ENCODE peak calls at places on chromosomes 5 and 9, in four cellular contexts. K is IMR-90, G is endothelial cell of umbilical vein, M is K562. N is an unnamed sample. For H3K9me1, the result is how much of the 10 kb centered on the place peaks cover.

GRCh38 chr5:134114886-134115805 is 665 bp downstream of the TCF7 start:
- DNase-seq in K (no peak), G (no peak), M (peak), N (no peak)

GRCh38 chr5:161084108-161084507 is 232.1 kb upstream of the ATP10B start:
- DNase-seq in K (no peak), G (no peak), M (no peak), N (no peak)

GRCh38 chr5:82388186-82388585 is 110.0 kb upstream of the RPS23 start:
- DNase-seq in G (no peak), K (peak), M (no peak), N (no peak)

GRCh38 chr5:53472279-53472678 is 8.2 kb upstream of the FST start:
- DNase-seq in M (no peak), K (no peak), G (peak), N (no peak)

GRCh38 chr9:22446950-22447606 is 454 bp downstream of the DMRTA1 start:
- DNase-seq in K (peak), M (no peak), G (peak), N (no peak)

GRCh38 chr5:172334196-172334595 is 50.6 kb upstream of the UBTD2 start:
- DNase-seq in G (no peak), M (peak), K (no peak), N (no peak)

GRCh38 chr5:142110046-142110531 is 1.5 kb downstream of the NDFIP1 start:
- DNase-seq in G (peak), M (peak), K (peak), N (no peak)

GRCh38 chr5:100270323-100270771 is 264.8 kb upstream of the FAM174A start:
- DNase-seq in M (no peak), G (peak), K (no peak), N (no peak)

GRCh38 chr9:125180876-125181275 is 8.7 kb downstream of the PPP6C start:
- DNase-seq in G (no peak), K (no peak), M (no peak), N (no peak)

GRCh38 chr5:159286420-159287035 is 23.4 kb downstream of the UBLCP1 start:
- DNase-seq in G (peak), K (peak), M (peak), N (no peak)

GRCh38 chr5:10832987-10833386 is 72.0 kb upstream of the DAP start:
- DNase-seq in G (no peak), K (peak), M (no peak), N (no peak)

GRCh38 chr9:21455320-21455719 is 15.1 kb downstream of the IFNA1 start:
- DNase-seq in G (peak), M (no peak), K (peak), N (no peak)

GRCh38 chr5:161432798-161433197 is 113.7 kb downstream of the GABRB2 start:
- DNase-seq in K (no peak), M (no peak), G (no peak), N (no peak)

GRCh38 chr5:133599600-133599999 is 12.7 kb downstream of the FSTL4 start:
- DNase-seq in K (no peak), G (no peak), M (no peak), N (no peak)

GRCh38 chr9:125747053-125747764 is at the start of gene PBX3:
- DNase-seq in G (peak), K (no peak), M (peak), N (no peak)

GRCh38 chr9:128005938-128006337 is 25.1 kb upstream of the EEIG1 start:
- DNase-seq in M (no peak), G (peak), K (no peak), N (no peak)

GRCh38 chr9:128004011-128004604 is 23.3 kb upstream of the EEIG1 start:
- DNase-seq in M (no peak), G (no peak), K (no peak), N (no peak)

GRCh38 chr9:128002959-128003358 is 22.2 kb upstream of the EEIG1 start:
- DNase-seq in K (no peak), M (no peak), G (no peak), N (no peak)

GRCh38 chr9:127999461-127999860 is 18.7 kb upstream of the EEIG1 start:
- DNase-seq in K (no peak), M (no peak), G (no peak), N (no peak)

GRCh38 chr9:128001411-128002298 is 20.9 kb upstream of the EEIG1 start:
- DNase-seq in K (peak), G (peak), M (peak), N (no peak)
- H3K9me1 ChIP-seq in K (under half), G (under half), M (under half), N (under half)

GRCh38 chr9:101362450-101362849 is 22.4 kb downstream of the BAAT start:
- DNase-seq in G (no peak), M (peak), K (no peak), N (no peak)

GRCh38 chr9:101367323-101367722 is 17.5 kb downstream of the BAAT start:
- DNase-seq in M (peak), K (no peak), G (no peak), N (no peak)

GRCh38 chr9:101369286-101369685 is 15.5 kb downstream of the BAAT start:
- DNase-seq in K (peak), M (no peak), G (no peak), N (no peak)

GRCh38 chr9:101366038-101366756 is 18.6 kb downstream of the BAAT start:
- DNase-seq in G (no peak), M (peak), K (no peak), N (no peak)

GRCh38 chr9:101365181-101365580 is 19.6 kb downstream of the BAAT start:
- DNase-seq in M (no peak), G (no peak), K (peak), N (no peak)
- H3K9me1 ChIP-seq in M (under half), G (under half), K (under half), N (under half)

DNA sequence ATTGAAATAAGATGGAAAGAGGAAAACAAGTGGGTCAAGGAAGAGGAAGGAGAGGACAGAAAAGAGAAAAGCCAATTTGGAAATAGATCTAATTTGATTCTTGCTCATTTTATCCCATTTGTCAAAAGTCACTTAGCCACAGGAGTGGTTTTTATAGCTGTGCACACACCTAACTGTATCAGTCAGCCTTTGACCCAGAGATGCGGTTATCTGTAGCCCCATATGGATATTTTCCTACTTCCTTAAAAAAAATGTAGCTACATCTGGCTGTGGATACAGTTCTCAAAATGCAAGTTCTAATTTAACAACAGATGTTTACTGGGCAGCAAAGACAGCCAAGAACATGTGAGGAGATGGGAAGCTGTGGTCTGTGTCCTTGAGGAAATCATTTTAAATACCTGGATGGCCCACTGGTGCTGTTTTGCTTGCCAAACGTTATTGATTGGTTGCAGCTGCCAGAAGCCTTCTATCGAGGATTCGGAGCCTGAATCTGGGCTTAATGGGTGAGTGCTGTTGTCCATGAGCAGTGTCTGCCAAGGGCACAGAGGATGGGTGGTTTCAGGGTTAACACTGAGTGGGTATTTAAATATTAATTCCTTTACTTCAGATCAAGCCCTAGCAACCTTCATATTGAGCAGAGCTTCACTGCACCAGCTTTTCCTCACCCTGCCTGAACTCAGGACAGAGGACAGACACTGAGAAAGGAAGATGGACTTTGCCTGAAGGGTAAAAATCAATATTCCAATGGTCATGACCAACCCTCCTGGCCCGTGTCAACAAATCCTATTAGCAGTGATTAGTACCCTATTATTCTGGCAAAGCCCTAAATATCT is 92.2 kb downstream of the APBA1 start:
- DNase-seq in K (no peak), G (no peak), M (no peak), N (no peak)
- H3K9me1 ChIP-seq in K (under half), G (under half), M (under half), N (under half)

GRCh38 chr9:89372230-89372816 is 54.0 kb downstream of the SECISBP2 start:
- DNase-seq in M (peak), G (no peak), K (no peak), N (no peak)

GRCh38 chr9:89368978-89369377 is 50.7 kb downstream of the SECISBP2 start:
- DNase-seq in G (no peak), M (no peak), K (no peak), N (no peak)

GRCh38 chr9:89372979-89373378 is 54.7 kb downstream of the SECISBP2 start:
- DNase-seq in M (no peak), G (no peak), K (no peak), N (no peak)

GRCh38 chr9:89368550-89368949 is 50.2 kb downstream of the SECISBP2 start:
- DNase-seq in K (no peak), G (no peak), M (no peak), N (no peak)

GRCh38 chr9:89370593-89370992 is 52.3 kb downstream of the SECISBP2 start:
- DNase-seq in G (no peak), K (no peak), M (no peak), N (no peak)
- H3K9me1 ChIP-seq in G (under half), K (under half), M (under half), N (under half)

DNA sequence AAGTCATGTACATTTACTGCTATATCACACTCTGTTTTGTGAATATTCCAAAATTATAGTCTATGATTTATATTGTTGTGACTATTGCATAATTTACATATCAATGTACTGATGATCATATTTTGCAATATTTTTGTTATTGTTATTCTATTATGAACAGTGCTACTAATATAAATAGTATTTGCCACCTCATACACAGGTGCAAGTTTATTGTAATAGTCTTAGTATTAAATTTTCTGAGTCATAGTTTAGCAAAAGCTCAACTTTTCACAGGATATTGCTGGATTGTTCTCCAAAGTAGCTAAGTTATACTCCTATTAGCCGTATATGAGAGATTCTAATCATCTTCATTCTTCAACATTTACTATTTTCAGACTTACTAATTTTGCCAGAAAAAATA is 124.7 kb downstream of the TMC1 start:
- DNase-seq in M (no peak), G (no peak), K (no peak), N (no peak)
- H3K9me1 ChIP-seq in M (under half), G (under half), K (under half), N (under half)

GRCh38 chr9:128249914-128250838 is 25.6 kb downstream of the GOLGA2 start:
- DNase-seq in M (peak), G (peak), K (peak), N (peak)
- H3K9me1 ChIP-seq in M (under half), G (under half), K (under half), N (under half)

N was measured in keratinocyte.